ENCODE peak calls at places on chromosome 18, in seven cellular contexts. Z, D, M, C, P, G and J are unnamed samples.
A peak's percentile ranks its signal among the peaks of the same experiment; 100 is the strongest.

GRCh38 chr18:32930695-32931301 is 158.0 kb upstream of the KLHL14 start:
- DNase-seq in D (no peak), C (peak; percentile 70), G (no peak), P (no peak), M (peak; percentile 54), Z (peak; percentile 13), J (no peak)

GRCh38 chr18:13261658-13262357 is 43.2 kb downstream of the LDLRAD4 start:
- DNase-seq in Z (no peak), D (no peak), G (no peak), P (no peak), C (no peak), M (no peak), J (no peak)

GRCh38 chr18:47175283-47175894 is 775 bp downstream of the IER3IP1 start:
- DNase-seq in Z (no peak), G (no peak), C (peak; percentile 40), D (no peak), M (no peak), P (no peak), J (peak; percentile 28)

GRCh38 chr18:29821544-29821943 is 1221.0 kb downstream of the DSC3 start:
- DNase-seq in D (no peak), M (no peak), P (no peak), C (no peak), Z (no peak), G (no peak), J (no peak)

GRCh38 chr18:8478166-8478967 is 130.9 kb upstream of the RAB12 start:
- DNase-seq in D (no peak), P (peak; percentile 54), M (peak; percentile 73), C (peak; percentile 69), G (peak; percentile 37), Z (no peak), J (peak; percentile 89)

GRCh38 chr18:58205087-58205779 is 161.2 kb downstream of the NEDD4L start:
- DNase-seq in C (peak; percentile 90), Z (no peak), G (no peak), M (no peak), D (peak; percentile 63), P (peak; percentile 29), J (no peak)

GRCh38 chr18:27008575-27008974 is 143.1 kb upstream of the AQP4 start:
- DNase-seq in G (no peak), M (no peak), Z (no peak), C (no peak), P (no peak), D (no peak), J (no peak)

GRCh38 chr18:79787527-79788095 is 10.1 kb upstream of the KCNG2 start:
- DNase-seq in C (no peak), Z (no peak), M (no peak), P (no peak), D (no peak), G (no peak), J (no peak)

DNA sequence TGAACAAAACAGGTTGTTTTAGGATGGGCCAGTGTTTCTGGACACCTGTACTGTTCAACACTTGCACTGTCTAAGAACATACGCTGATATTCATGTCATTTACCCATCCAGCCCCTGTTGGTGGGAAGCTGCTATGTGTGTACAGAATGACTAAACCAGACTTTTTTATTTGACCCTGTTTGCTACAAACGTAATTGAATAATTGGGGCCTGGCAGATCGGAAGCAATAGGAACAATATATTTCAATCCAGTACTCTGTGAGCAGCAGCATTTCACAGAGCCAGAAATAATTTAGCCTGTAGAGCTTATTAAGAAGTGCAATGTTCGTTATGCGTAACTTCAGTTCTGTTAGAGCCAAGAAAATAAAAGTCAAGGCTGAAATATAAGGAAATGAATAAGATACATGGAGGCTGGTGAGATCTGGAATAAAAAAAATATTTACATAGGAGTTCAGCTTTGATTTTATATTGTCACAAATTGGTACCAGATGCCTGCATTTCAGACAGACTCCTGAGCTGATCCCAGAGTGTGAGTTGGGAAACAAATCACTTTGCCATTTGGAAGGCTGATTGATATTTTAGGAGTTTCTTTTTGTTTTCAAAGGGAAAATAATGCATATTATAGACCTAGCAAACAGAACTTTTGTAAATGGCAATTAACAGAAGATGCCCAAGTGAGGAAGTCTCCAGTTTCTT is 19.7 kb downstream of the CABLES1 start:
- DNase-seq in P (no peak), M (no peak), G (no peak), Z (no peak), C (peak; percentile 71), D (no peak), J (no peak)
- TF ChIP-seq CTCF in P (no peak), M (no peak), G (no peak), Z (no peak), C (no peak), D (no peak), J (no peak)

GRCh38 chr18:34880882-34881852 is 160.0 kb upstream of the MAPRE2 start:
- DNase-seq in P (no peak), Z (no peak), M (no peak), D (no peak), C (peak; percentile 33), G (no peak), J (no peak)
- TF ChIP-seq CTCF in P (no peak), Z (peak; percentile 43), M (no peak), D (no peak), C (peak; percentile 35), G (peak; percentile 12), J (no peak)

DNA sequence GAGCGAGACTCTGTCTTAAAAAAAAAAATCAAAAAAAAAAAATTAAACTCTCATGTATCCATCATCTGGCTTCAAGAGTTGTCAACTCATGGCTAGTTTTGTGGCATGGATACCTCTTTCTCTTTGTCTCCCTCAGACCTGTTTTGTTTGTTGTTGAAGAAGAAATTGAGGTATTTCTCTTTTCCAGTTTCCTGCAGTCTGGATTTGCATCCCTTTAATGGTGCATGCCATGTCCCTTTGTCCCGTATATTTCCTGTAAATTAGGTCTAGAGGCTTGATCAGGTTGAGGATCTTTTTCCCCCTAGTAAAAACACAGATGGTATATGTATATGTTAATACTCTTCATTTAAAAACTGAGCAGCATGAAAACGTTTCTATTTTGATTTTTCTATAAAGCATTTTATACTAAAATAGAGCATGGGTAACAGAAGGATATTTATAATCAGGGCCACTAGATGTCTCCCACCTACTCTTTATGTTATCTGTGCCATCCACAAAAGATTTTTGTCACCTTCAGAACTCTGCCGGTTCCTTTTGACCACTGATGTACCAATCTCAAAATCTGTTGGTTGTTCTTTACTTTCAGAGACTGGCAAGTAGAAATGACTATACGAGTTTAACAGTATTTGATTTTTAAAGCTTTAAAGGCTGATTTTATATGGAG is 80.1 kb downstream of the GALNT1 start:
- DNase-seq in C (peak; percentile 35), G (no peak), Z (no peak), D (no peak), M (peak; percentile 14), P (no peak), J (no peak)
- TF ChIP-seq CTCF in C (peak; percentile 22), G (no peak), Z (peak; percentile 33), D (no peak), M (no peak), P (no peak), J (no peak)

GRCh38 chr18:6219116-6219717 is 195.5 kb downstream of the L3MBTL4 start:
- DNase-seq in G (peak; percentile 37), M (peak; percentile 62), P (peak; percentile 12), D (no peak), C (peak; percentile 44), Z (no peak), J (peak; percentile 74)
- TF ChIP-seq CTCF in G (peak; percentile 55), M (peak; percentile 76), P (peak; percentile 64), D (peak; percentile 90), C (peak; percentile 85), Z (peak; percentile 63), J (peak; percentile 81)

GRCh38 chr18:49621851-49622351 is 60.0 kb downstream of the LIPG start:
- DNase-seq in P (no peak), Z (no peak), M (no peak), G (no peak), D (no peak), C (no peak), J (no peak)
- TF ChIP-seq CTCF in P (no peak), Z (no peak), M (no peak), G (no peak), D (no peak), C (no peak), J (no peak)

GRCh38 chr18:45801396-45802004 is 24.0 kb upstream of the SIGLEC15 start:
- DNase-seq in P (no peak), Z (peak; percentile 57), C (peak; percentile 45), M (no peak), G (no peak), D (no peak), J (no peak)
- TF ChIP-seq CTCF in P (no peak), Z (no peak), C (no peak), M (no peak), G (no peak), D (no peak), J (no peak)

DNA sequence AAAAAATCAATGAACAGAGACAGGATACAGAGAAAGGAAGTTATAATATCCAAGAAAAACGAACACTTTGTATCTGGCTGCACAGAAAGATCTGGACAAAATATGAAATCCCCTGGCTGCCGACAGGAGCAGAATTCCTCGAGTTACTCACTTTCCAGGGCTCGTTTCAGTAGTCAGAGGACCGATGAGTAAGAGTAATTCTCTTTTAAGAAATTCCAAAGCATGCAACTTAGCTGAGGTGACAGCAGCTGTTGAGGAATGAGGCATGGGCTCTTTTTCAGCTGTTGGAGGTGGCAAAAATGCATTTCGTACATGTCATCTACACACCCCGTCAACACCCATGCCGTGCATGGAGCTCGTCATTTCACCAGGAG is 210.7 kb upstream of the SMIM21 start:
- DNase-seq in C (peak; percentile 80), M (no peak), Z (peak; percentile 1), P (no peak), D (peak; percentile 44), G (no peak), J (no peak)
- TF ChIP-seq CTCF in C (peak; percentile 40), M (no peak), Z (no peak), P (no peak), D (peak; percentile 50), G (no peak), J (no peak)